ENCODE peak calls at places on chromosomes 13 and 19, in six cellular contexts. J is mucosa of descending colon; I is caudate nucleus; Q is GOT3; U is stimulated activated CD4-positive, alpha-beta T cell treated with anti-CD3 and anti-CD28 coated beads, Interleukin-4, amount 100 ng/mL, for 48 hours; A is NCI-H2029. Y is an unnamed sample.

GRCh38 chr19:5563941-5564612 is 3.7 kb downstream of the TINCR start:
- DNase-seq in J (no peak), A (no peak), I (no peak), U (no peak), Q (no peak), Y (no peak)

GRCh38 chr19:33248553-33248953 is 22.9 kb upstream of the SLC7A10 start:
- DNase-seq in Q (no peak), I (no peak), J (peak), A (no peak), U (no peak), Y (no peak)

GRCh38 chr19:37979547-37980082 is 72.6 kb downstream of the SIPA1L3 start:
- DNase-seq in U (no peak), Q (no peak), I (no peak), J (no peak), A (no peak), Y (peak)

GRCh38 chr19:18975864-18976263 is 34.8 kb upstream of the HOMER3 start:
- DNase-seq in A (no peak), U (no peak), Q (no peak), J (no peak), I (no peak), Y (no peak)

GRCh38 chr13:30371649-30372265 is 50.5 kb upstream of the UBE2L5 start:
- DNase-seq in A (no peak), U (no peak), Q (no peak), I (no peak), J (peak), Y (no peak)

GRCh38 chr19:16248380-16249023 is 50.8 kb downstream of the AP1M1 start:
- DNase-seq in I (no peak), U (no peak), Q (no peak), J (peak), A (no peak), Y (no peak)

GRCh38 chr13:102555914-102556553 is 40.8 kb upstream of the TPP2 start:
- DNase-seq in J (no peak), I (no peak), Q (no peak), A (no peak), U (no peak), Y (peak)

GRCh38 chr13:92355213-92355612 is 871.4 kb upstream of the GPC6 start:
- DNase-seq in Q (no peak), U (no peak), A (peak), J (no peak), I (no peak), Y (no peak)

GRCh38 chr19:42140125-42140754 is 8.0 kb upstream of the POU2F2 start:
- DNase-seq in U (no peak), J (no peak), I (no peak), A (no peak), Q (no peak), Y (no peak)

GRCh38 chr13:75482070-75482819 is at the start of gene TBC1D4:
- DNase-seq in A (peak), J (peak), I (peak), U (peak), Q (peak), Y (peak)

GRCh38 chr19:51027126-51027806 is 850 bp upstream of the KLK11 start:
- DNase-seq in U (no peak), Q (no peak), I (no peak), J (no peak), A (peak), Y (no peak)

GRCh38 chr19:47047931-47048399 is 459 bp downstream of the TMEM160 start:
- DNase-seq in J (peak), A (peak), I (peak), Q (peak), U (peak), Y (peak)

GRCh38 chr19:1068111-1069001 is 1.4 kb downstream of the ARHGAP45 start:
- DNase-seq in I (no peak), Q (no peak), J (peak), A (no peak), U (no peak), Y (no peak)

GRCh38 chr13:27968316-27969072 is 621 bp downstream of the CDX2 start:
- DNase-seq in J (no peak), A (peak), U (no peak), Q (no peak), I (no peak), Y (no peak)

GRCh38 chr13:113125506-113126264 is 3.1 kb downstream of the F10 start:
- DNase-seq in J (no peak), A (no peak), Q (no peak), U (no peak), I (no peak), Y (no peak)

GRCh38 chr19:625257-625656 is 8.1 kb downstream of the POLRMT start:
- DNase-seq in Q (no peak), A (no peak), J (no peak), U (no peak), I (no peak), Y (no peak)

GRCh38 chr13:77584111-77584510 is 48.6 kb downstream of the SCEL start:
- DNase-seq in I (peak), Q (no peak), J (no peak), U (no peak), A (peak), Y (peak)

GRCh38 chr13:109773786-109774185 is 12.6 kb downstream of the IRS2 start:
- DNase-seq in Q (no peak), J (no peak), U (no peak), I (no peak), A (no peak), Y (no peak)

GRCh38 chr19:45492627-45493470 is 4.0 kb downstream of the RTN2 start:
- DNase-seq in U (no peak), Q (no peak), A (no peak), I (no peak), J (peak), Y (no peak)